ENCODE peak calls at places on chromosomes 3 and 15, in five cellular contexts. J is HepG2, D is adrenal gland, N is sigmoid colon, Y is fibroblast of lung. K is an unnamed sample. For H3K27me3, the result is how much of the 10 kb centered on the place peaks cover.

GRCh38 chr3:49026536-49026935 is 2.7 kb downstream of the IMPDH2 start:
- DNase-seq in N (no peak), J (no peak), Y (no peak), D (no peak), K (no peak)

GRCh38 chr3:162348912-162349311 is 852.3 kb downstream of the OTOL1 start:
- DNase-seq in Y (no peak), N (no peak), J (no peak), D (no peak), K (no peak)

GRCh38 chr15:95291878-95292472 is 1038.5 kb upstream of the NR2F2 start:
- DNase-seq in N (no peak), Y (no peak), J (peak), D (no peak), K (no peak)

GRCh38 chr3:105812194-105812586 is 56.6 kb downstream of the CBLB start:
- DNase-seq in J (no peak), Y (peak), N (no peak), D (no peak), K (no peak)

GRCh38 chr3:159884661-159885402 is 103.8 kb upstream of the IL12A start:
- DNase-seq in Y (no peak), J (peak), N (no peak), D (no peak), K (no peak)

GRCh38 chr15:55619783-55620182 is 31.6 kb upstream of the PYGO1 start:
- DNase-seq in N (no peak), J (no peak), Y (no peak), D (no peak), K (no peak)

GRCh38 chr15:60591491-60592385 is 112.8 kb upstream of the ICE2 start:
- DNase-seq in N (peak), J (no peak), Y (no peak), D (peak), K (peak)

GRCh38 chr3:133973249-133973980 is 56.3 kb downstream of the SLCO2A1 start:
- DNase-seq in Y (no peak), N (peak), D (no peak), J (no peak), K (no peak)

GRCh38 chr3:72176537-72177041 is 391.6 kb upstream of the PROK2 start:
- DNase-seq in J (no peak), N (no peak), Y (no peak), D (no peak), K (no peak)

GRCh38 chr3:167198949-167199348 is 181.1 kb downstream of the ZBBX start:
- DNase-seq in D (no peak), N (no peak), J (no peak), Y (no peak), K (no peak)

GRCh38 chr15:68407886-68408500 is 24.0 kb downstream of the ITGA11 start:
- DNase-seq in D (no peak), J (no peak), N (peak), Y (no peak), K (no peak)

GRCh38 chr15:47027322-47027946 is 689.9 kb upstream of the SEMA6D start:
- DNase-seq in Y (no peak), N (no peak), J (no peak), D (no peak), K (no peak)

GRCh38 chr3:184581331-184582210 is 20.0 kb downstream of the EPHB3 start:
- DNase-seq in Y (no peak), D (no peak), J (no peak), N (no peak), K (no peak)
- H3K27me3 ChIP-seq in Y (under half), D (under half), J (under half), N (under half), K (under half)

GRCh38 chr15:92502930-92503329 is 109.2 kb downstream of the ST8SIA2 start:
- DNase-seq in N (no peak), D (no peak), J (no peak), Y (no peak), K (no peak)

GRCh38 chr15:92495468-92495867 is 101.8 kb downstream of the ST8SIA2 start:
- DNase-seq in Y (peak), N (no peak), J (no peak), D (no peak), K (no peak)

GRCh38 chr15:92503889-92504288 is 110.2 kb downstream of the ST8SIA2 start:
- DNase-seq in Y (no peak), D (no peak), N (no peak), J (no peak), K (no peak)

GRCh38 chr15:92503458-92503857 is 109.8 kb downstream of the ST8SIA2 start:
- DNase-seq in D (no peak), J (no peak), N (no peak), Y (no peak), K (no peak)

GRCh38 chr15:92500023-92500630 is 106.4 kb downstream of the ST8SIA2 start:
- DNase-seq in Y (no peak), D (peak), J (no peak), N (no peak), K (no peak)
- TF ChIP-seq CTCF in Y (no peak), D (no peak), J (no peak), N (no peak), K (no peak)

GRCh38 chr3:39474126-39474515 is 6.6 kb downstream of the MOBP start:
- DNase-seq in Y (no peak), N (no peak), J (no peak), D (no peak), K (no peak)

GRCh38 chr3:39479701-39480414 is 12.4 kb downstream of the MOBP start:
- DNase-seq in D (no peak), N (no peak), Y (no peak), J (no peak), K (no peak)

GRCh38 chr3:39476783-39477182 is 9.3 kb downstream of the MOBP start:
- DNase-seq in D (no peak), J (no peak), Y (no peak), N (no peak), K (no peak)

GRCh38 chr3:39473452-39474125 is 6.1 kb downstream of the MOBP start:
- DNase-seq in J (no peak), N (no peak), D (no peak), Y (no peak), K (no peak)

GRCh38 chr3:39478226-39478625 is 10.7 kb downstream of the MOBP start:
- DNase-seq in J (no peak), Y (no peak), N (no peak), D (no peak), K (no peak)
- H3K27me3 ChIP-seq in J (under half), Y (under half), N (under half), D (under half), K (under half)

GRCh38 chr15:62068071-62068786 is 1.5 kb downstream of the C2CD4A start:
- DNase-seq in J (peak), Y (peak), D (peak), N (peak), K (peak)
- TF ChIP-seq CTCF in J (peak), Y (no peak), D (peak), N (peak), K (no peak)

GRCh38 chr15:66132251-66132816 is 121.2 kb downstream of the MEGF11 start:
- DNase-seq in J (peak), Y (no peak), D (no peak), N (no peak), K (no peak)
- H3K27me3 ChIP-seq in J (under half), Y (under half), D (under half), N (under half), K (under half)

GRCh38 chr15:45138814-45139765 is 9.3 kb downstream of the DUOX1 start:
- DNase-seq in D (peak), J (no peak), Y (no peak), N (no peak), K (no peak)

GRCh38 chr15:45137703-45138102 is 7.9 kb downstream of the DUOX1 start:
- DNase-seq in J (no peak), N (no peak), Y (no peak), D (no peak), K (no peak)

GRCh38 chr15:45134046-45134445 is 4.3 kb downstream of the DUOX1 start:
- DNase-seq in N (no peak), Y (no peak), J (no peak), D (no peak), K (no peak)

GRCh38 chr15:45134682-45135604 is 5.1 kb downstream of the DUOX1 start:
- DNase-seq in N (no peak), J (no peak), D (no peak), Y (no peak), K (peak)

DNA sequence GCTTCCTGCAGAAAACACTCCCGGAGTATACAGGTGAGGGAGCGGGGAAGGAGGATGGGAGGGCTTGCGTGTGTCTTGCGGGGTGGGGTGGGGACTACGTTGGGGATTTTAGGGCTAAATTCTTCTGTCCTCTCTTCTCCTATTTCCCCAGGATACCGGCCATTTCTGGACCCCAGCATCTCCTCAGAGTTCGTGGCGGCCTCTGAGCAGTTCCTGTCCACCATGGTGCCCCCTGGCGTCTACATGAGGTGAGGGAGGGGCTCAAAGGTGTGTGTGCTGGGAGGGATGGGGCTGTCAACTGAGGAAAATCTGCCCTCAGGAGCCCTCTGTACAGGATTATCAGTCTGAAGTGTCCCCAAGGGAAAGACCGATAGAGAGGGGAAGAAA is 6.6 kb downstream of the DUOX1 start:
- DNase-seq in N (no peak), D (no peak), Y (no peak), J (no peak), K (no peak)
- TF ChIP-seq CTCF in N (no peak), D (no peak), Y (no peak), J (peak), K (no peak)

K was measured in colonic mucosa.